ENCODE peak calls at places on chromosomes 13 and 19, in six cellular contexts. A, K, W, C, V and L are unnamed samples.

GRCh38 chr19:18051887-18052286 is 34.8 kb downstream of the IL12RB1 start:
- DNase-seq in A (no peak), W (no peak), C (no peak), K (no peak), V (no peak), L (no peak)

GRCh38 chr13:98239156-98240076 is 62.3 kb upstream of the RNF113B start:
- DNase-seq in A (no peak), K (no peak), V (no peak), W (no peak), C (no peak), L (no peak)

GRCh38 chr19:38693380-38694223 is 46.2 kb downstream of the ACTN4 start:
- DNase-seq in V (no peak), A (no peak), W (no peak), K (peak), C (no peak), L (peak)

GRCh38 chr19:2542341-2543069 is 66.6 kb downstream of the GADD45B start:
- DNase-seq in A (no peak), K (no peak), V (no peak), W (no peak), C (no peak), L (no peak)

GRCh38 chr13:33471182-33471581 is 185.6 kb upstream of the STARD13 start:
- DNase-seq in C (no peak), K (no peak), W (no peak), V (no peak), A (no peak), L (no peak)

GRCh38 chr13:49530452-49530851 is 34.7 kb downstream of the PHF11 start:
- DNase-seq in V (no peak), A (no peak), K (no peak), C (no peak), W (peak), L (no peak)

GRCh38 chr19:18131841-18132596 is 20.9 kb upstream of the PIK3R2 start:
- DNase-seq in V (no peak), C (no peak), K (no peak), A (no peak), W (no peak), L (no peak)

GRCh38 chr19:32406161-32407003 is 812 bp downstream of the DPY19L3 start:
- DNase-seq in W (no peak), C (peak), A (no peak), V (no peak), K (no peak), L (no peak)

GRCh38 chr13:32723987-32724386 is 137.7 kb downstream of the PDS5B start:
- DNase-seq in A (no peak), K (no peak), C (no peak), W (no peak), V (no peak), L (no peak)

GRCh38 chr19:41426952-41427646 is at the start of gene B3GNT8:
- DNase-seq in W (no peak), K (peak), A (no peak), C (peak), V (peak), L (no peak)